ENCODE peak calls at places on chromosomes 3 and 15, in five cellular contexts. D is ovary; C is heart right ventricle; U is CD8-positive, alpha-beta T cell; T is PC-3. O is an unnamed sample. For H3K36me3, the result is how much of the 10 kb centered on the place peaks cover.

GRCh38 chr3:43288366-43288765 is 2.0 kb downstream of the SNRK start:
- DNase-seq in D (no peak), C (no peak), U (no peak), T (peak), O (no peak)

GRCh38 chr3:18745472-18745871 is 320.3 kb upstream of the SATB1 start:
- DNase-seq in D (no peak), C (no peak), U (no peak), T (no peak), O (no peak)

GRCh38 chr3:139534444-139534812 is 5.1 kb downstream of the RBP1 start:
- DNase-seq in D (peak), C (no peak), U (no peak), T (peak), O (peak)

GRCh38 chr3:133670525-133670995 is 8.8 kb upstream of the TOPBP1 start:
- DNase-seq in D (no peak), C (no peak), U (no peak), T (no peak), O (no peak)

GRCh38 chr3:78659386-78659987 is 1108.3 kb downstream of the ROBO1 start:
- DNase-seq in D (no peak), C (no peak), U (no peak), T (peak), O (no peak)

GRCh38 chr15:26294062-26294689 is 431.0 kb upstream of the ATP10A start:
- DNase-seq in D (no peak), C (peak), U (no peak), T (no peak), O (peak)

GRCh38 chr3:12632523-12632922 is 31.4 kb downstream of the RAF1 start:
- DNase-seq in D (no peak), C (no peak), U (no peak), T (no peak), O (no peak)

GRCh38 chr3:43248194-43248593 is 38.1 kb upstream of the SNRK start:
- DNase-seq in D (no peak), C (no peak), U (no peak), T (no peak), O (no peak)

GRCh38 chr15:35507932-35508638 is 37.9 kb downstream of the DPH6 start:
- DNase-seq in D (no peak), C (no peak), U (no peak), T (no peak), O (no peak)

GRCh38 chr3:29313981-29314726 is 33.3 kb downstream of the RBMS3 start:
- DNase-seq in D (no peak), C (no peak), U (no peak), T (no peak), O (no peak)

GRCh38 chr3:150503402-150504099 is 42.7 kb downstream of the SERP1 start:
- DNase-seq in D (no peak), C (no peak), U (no peak), T (no peak), O (no peak)

GRCh38 chr3:150105886-150106612 is 135.4 kb upstream of the PFN2 start:
- DNase-seq in D (no peak), C (no peak), U (no peak), T (no peak), O (no peak)

GRCh38 chr15:36863551-36863950 is 236.8 kb downstream of the MEIS2 start:
- DNase-seq in D (no peak), C (no peak), U (no peak), T (no peak), O (no peak)

GRCh38 chr3:123376451-123377172 is 72.3 kb downstream of the ADCY5 start:
- DNase-seq in D (no peak), C (no peak), U (no peak), T (no peak), O (no peak)
- H3K27ac ChIP-seq in D (no peak), C (peak), U (no peak), T (no peak), O (no peak)

GRCh38 chr15:41011055-41011815 is 58.0 kb downstream of the CHAC1 start:
- DNase-seq in D (no peak), C (no peak), U (no peak), T (no peak), O (no peak)
- H3K4me3 ChIP-seq in D (no peak), C (no peak), U (no peak), T (no peak), O (no peak)

DNA sequence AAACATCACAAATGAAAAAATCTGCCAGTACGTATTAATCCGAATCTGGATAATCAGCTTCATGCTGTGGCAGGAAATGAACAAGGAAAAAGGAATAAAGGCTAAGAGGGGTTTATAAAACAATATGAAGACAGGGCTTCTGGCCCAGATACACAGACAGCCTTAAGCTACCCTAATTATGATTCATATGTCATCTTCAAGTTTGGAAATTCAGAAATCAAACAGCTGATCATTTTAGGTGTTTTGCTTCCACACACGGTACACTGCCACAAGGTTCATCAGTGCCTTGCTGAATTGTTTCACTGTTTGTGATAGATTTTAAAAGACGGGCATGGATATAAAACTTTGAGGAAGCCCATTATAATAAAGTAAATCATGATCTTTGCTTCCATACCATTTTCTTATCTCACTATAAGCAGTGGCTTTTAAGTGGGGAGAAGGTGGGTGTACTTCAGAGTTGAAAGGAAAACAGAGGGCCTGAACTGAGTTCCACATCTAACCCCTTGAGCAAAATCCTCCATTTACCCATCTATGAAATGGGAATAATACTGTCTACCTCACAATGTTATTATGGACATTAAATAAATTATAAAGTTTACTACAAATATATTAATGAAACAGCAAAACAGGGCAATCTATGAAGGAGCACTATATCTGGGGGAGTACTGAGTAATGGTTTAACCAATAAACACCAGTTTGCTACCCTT is 15.7 kb downstream of the GTPBP8 start:
- DNase-seq in D (no peak), C (no peak), U (no peak), T (no peak), O (no peak)
- H3K36me3 ChIP-seq in D (under half), C (half or more), U (under half), T (half or more), O (half or more)

GRCh38 chr15:65085207-65085753 is 8.7 kb downstream of the KBTBD13 start:
- DNase-seq in D (no peak), C (no peak), U (no peak), T (no peak), O (no peak)

GRCh38 chr15:65085990-65086679 is 9.6 kb downstream of the KBTBD13 start:
- DNase-seq in D (no peak), C (no peak), U (no peak), T (peak), O (peak)

GRCh38 chr15:65083262-65083701 is 6.7 kb downstream of the KBTBD13 start:
- DNase-seq in D (no peak), C (no peak), U (no peak), T (no peak), O (peak)

GRCh38 chr15:65086680-65087111 is 10.2 kb downstream of the KBTBD13 start:
- DNase-seq in D (no peak), C (no peak), U (no peak), T (no peak), O (peak)

DNA sequence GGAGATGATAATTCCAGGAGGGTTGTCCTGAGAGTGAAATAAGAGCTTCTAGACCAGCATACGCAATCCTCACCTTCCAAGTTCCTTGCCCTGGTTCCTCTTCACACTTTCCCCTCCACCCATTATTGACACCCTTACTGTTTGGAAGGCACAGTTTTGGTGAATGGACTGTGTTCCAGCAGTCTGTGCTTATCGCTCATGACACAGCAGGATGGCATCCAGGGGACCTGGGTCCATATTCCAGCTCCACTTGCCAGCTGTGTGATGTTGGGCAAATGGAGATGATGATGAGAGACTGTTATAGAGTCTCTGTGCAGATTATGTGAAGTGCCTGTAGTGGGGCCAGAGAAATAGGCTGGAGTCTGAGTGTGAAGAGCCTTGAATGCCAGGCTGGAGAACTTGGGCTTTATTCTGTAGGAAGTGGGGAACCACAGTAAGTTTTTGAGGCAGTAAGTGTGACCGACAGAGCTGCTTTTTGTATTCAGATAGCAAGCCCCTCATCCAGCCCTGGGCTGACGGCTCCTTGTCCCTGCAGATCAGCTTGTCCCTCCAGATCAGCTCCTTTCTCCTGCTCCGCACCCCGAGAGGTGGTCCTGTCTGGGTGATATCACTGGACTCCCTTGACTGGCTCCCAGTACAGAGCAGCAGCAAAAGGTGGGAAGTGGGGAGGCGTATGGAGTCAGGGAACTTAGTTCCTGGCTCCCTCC is 8.1 kb downstream of the KBTBD13 start:
- DNase-seq in D (no peak), C (no peak), U (no peak), T (no peak), O (no peak)
- H3K27ac ChIP-seq in D (no peak), C (peak), U (no peak), T (no peak), O (no peak)

GRCh38 chr15:67543348-67543718 is 830 bp downstream of the MAP2K5 start:
- DNase-seq in D (no peak), C (no peak), U (no peak), T (peak), O (no peak)

GRCh38 chr15:67547836-67548531 is 5.5 kb downstream of the MAP2K5 start:
- DNase-seq in D (no peak), C (no peak), U (no peak), T (no peak), O (no peak)

GRCh38 chr15:67544475-67544874 is 2.0 kb downstream of the MAP2K5 start:
- DNase-seq in D (no peak), C (no peak), U (no peak), T (no peak), O (no peak)

GRCh38 chr15:67547064-67547463 is 4.6 kb downstream of the MAP2K5 start:
- DNase-seq in D (no peak), C (no peak), U (no peak), T (no peak), O (no peak)

GRCh38 chr15:67545864-67546263 is 3.4 kb downstream of the MAP2K5 start:
- DNase-seq in D (no peak), C (no peak), U (no peak), T (no peak), O (no peak)
- H3K4me3 ChIP-seq in D (no peak), C (no peak), U (no peak), T (no peak), O (no peak)

GRCh38 chr15:58684036-58684700 is 65.3 kb downstream of the ADAM10 start:
- DNase-seq in D (no peak), C (no peak), U (no peak), T (no peak), O (no peak)

GRCh38 chr15:58682234-58682633 is 67.3 kb downstream of the ADAM10 start:
- DNase-seq in D (no peak), C (no peak), U (no peak), T (no peak), O (no peak)

GRCh38 chr15:58684751-58685150 is 64.8 kb downstream of the ADAM10 start:
- DNase-seq in D (no peak), C (no peak), U (no peak), T (no peak), O (no peak)

GRCh38 chr15:58690703-58691102 is 58.8 kb downstream of the ADAM10 start:
- DNase-seq in D (no peak), C (no peak), U (no peak), T (no peak), O (no peak)

GRCh38 chr15:58686286-58686685 is 63.2 kb downstream of the ADAM10 start:
- DNase-seq in D (no peak), C (no peak), U (no peak), T (no peak), O (no peak)
- H3K36me3 ChIP-seq in D (under half), C (under half), U (under half), T (under half), O (under half)

GRCh38 chr15:77507151-77507847 is 86.6 kb downstream of the HMG20A start:
- DNase-seq in D (peak), C (peak), U (no peak), T (peak), O (no peak)
- H3K27ac ChIP-seq in D (peak), C (peak), U (no peak), T (peak), O (no peak)

GRCh38 chr3:16427309-16427965 is 86.1 kb downstream of the RFTN1 start:
- DNase-seq in D (peak), C (no peak), U (no peak), T (peak), O (no peak)

GRCh38 chr3:16429086-16429485 is 84.4 kb downstream of the RFTN1 start:
- DNase-seq in D (no peak), C (no peak), U (no peak), T (no peak), O (no peak)

GRCh38 chr3:16433701-16434151 is 79.8 kb downstream of the RFTN1 start:
- DNase-seq in D (no peak), C (no peak), U (no peak), T (no peak), O (no peak)

GRCh38 chr3:16432714-16433113 is 80.8 kb downstream of the RFTN1 start:
- DNase-seq in D (no peak), C (no peak), U (no peak), T (no peak), O (no peak)

GRCh38 chr3:16430717-16431630 is 82.5 kb downstream of the RFTN1 start:
- DNase-seq in D (no peak), C (no peak), U (no peak), T (no peak), O (no peak)
- H3K4me3 ChIP-seq in D (no peak), C (no peak), U (no peak), T (no peak), O (no peak)

GRCh38 chr3:172316758-172317157 is 131.5 kb downstream of the GHSR start:
- DNase-seq in D (peak), C (no peak), U (no peak), T (no peak), O (no peak)

GRCh38 chr3:172313671-172314070 is 134.6 kb downstream of the GHSR start:
- DNase-seq in D (no peak), C (no peak), U (no peak), T (no peak), O (no peak)

GRCh38 chr3:172314616-172315015 is 133.6 kb downstream of the GHSR start:
- DNase-seq in D (no peak), C (no peak), U (no peak), T (no peak), O (no peak)

GRCh38 chr3:172317481-172317880 is 130.8 kb downstream of the GHSR start:
- DNase-seq in D (no peak), C (no peak), U (no peak), T (peak), O (no peak)

GRCh38 chr3:172315401-172316091 is 132.7 kb downstream of the GHSR start:
- DNase-seq in D (peak), C (no peak), U (no peak), T (peak), O (no peak)
- H3K36me3 ChIP-seq in D (under half), C (under half), U (under half), T (under half), O (under half)

GRCh38 chr3:186283651-186284445 is 78.2 kb downstream of the DGKG start:
- DNase-seq in D (no peak), C (no peak), U (no peak), T (peak), O (no peak)
- H3K27ac ChIP-seq in D (no peak), C (no peak), U (no peak), T (peak), O (no peak)